ENCODE peak calls at places on chromosomes 5 and 9, in ten cellular contexts. R, D, O, B, M, V, K, T, G and A are unnamed samples.
A peak's percentile ranks its signal among the peaks of the same experiment; 100 is the strongest.

GRCh38 chr9:98993570-98993945 is 49.9 kb downstream of the COL15A1 start:
- DNase-seq in G (peak; percentile 74), T (peak; percentile 46), R (no peak), B (no peak), M (no peak), K (peak; percentile 63), V (no peak), D (no peak), O (no peak), A (peak; percentile 76)

GRCh38 chr5:14364576-14365472 is 216.8 kb upstream of the OTULINL start:
- DNase-seq in K (no peak), T (no peak), G (peak; percentile 20), V (no peak), R (no peak), O (no peak), D (no peak), M (no peak), B (no peak), A (no peak)

GRCh38 chr9:101877439-101877838 is 139.0 kb upstream of the GRIN3A start:
- DNase-seq in M (no peak), K (no peak), R (no peak), T (no peak), B (no peak), V (no peak), D (no peak), G (no peak), O (no peak), A (no peak)

GRCh38 chr9:98563212-98563907 is 145.4 kb downstream of the GABBR2 start:
- DNase-seq in R (no peak), M (no peak), B (no peak), K (no peak), D (no peak), T (no peak), O (no peak), V (no peak), G (no peak), A (no peak)

GRCh38 chr9:84466580-84467285 is 126.2 kb upstream of the SLC28A3 start:
- DNase-seq in R (no peak), G (no peak), D (no peak), T (no peak), M (no peak), V (no peak), K (no peak), B (no peak), O (no peak), A (no peak)

GRCh38 chr9:88692837-88693236 is 157.9 kb downstream of the NXNL2 start:
- DNase-seq in M (no peak), D (no peak), R (no peak), T (no peak), V (no peak), O (no peak), K (peak; percentile 57), G (no peak), B (no peak), A (no peak)

GRCh38 chr9:23850242-23851023 is 24.4 kb upstream of the ELAVL2 start:
- DNase-seq in B (no peak), O (no peak), G (no peak), T (no peak), M (no peak), R (no peak), K (no peak), V (no peak), D (peak; percentile 11), A (no peak)

GRCh38 chr5:32785639-32786216 is 74.6 kb downstream of the NPR3 start:
- DNase-seq in M (no peak), K (no peak), R (no peak), V (peak; percentile 93), T (no peak), B (no peak), D (no peak), G (no peak), O (no peak), A (no peak)

GRCh38 chr9:116477584-116478141 is 209.4 kb upstream of the TRIM32 start:
- DNase-seq in B (no peak), D (no peak), O (no peak), R (no peak), V (no peak), M (no peak), K (no peak), T (no peak), G (no peak), A (no peak)

GRCh38 chr9:31030741-31031202 is 1353.7 kb upstream of the ACO1 start:
- DNase-seq in M (no peak), G (no peak), B (no peak), R (no peak), T (no peak), O (no peak), K (no peak), D (no peak), V (peak; percentile 39), A (no peak)

GRCh38 chr9:120484162-120484561 is 95.8 kb downstream of the CDK5RAP2 start:
- DNase-seq in O (no peak), B (no peak), M (no peak), R (no peak), G (no peak), K (no peak), D (no peak), T (no peak), V (no peak), A (no peak)

GRCh38 chr9:3475300-3476020 is 50.3 kb downstream of the RFX3 start:
- DNase-seq in B (no peak), V (no peak), G (peak; percentile 14), D (no peak), O (no peak), M (no peak), T (no peak), K (peak; percentile 84), R (no peak), A (no peak)

GRCh38 chr9:91427873-91428272 is 4.2 kb upstream of the NFIL3 start:
- DNase-seq in G (peak; percentile 30), T (no peak), O (no peak), V (peak; percentile 75), R (no peak), M (no peak), B (no peak), K (no peak), D (peak; percentile 55), A (no peak)

GRCh38 chr5:79436224-79436623 is 77.7 kb downstream of the HOMER1 start:
- DNase-seq in G (no peak), V (peak; percentile 71), K (no peak), D (peak; percentile 58), R (peak; percentile 4), T (no peak), M (no peak), B (no peak), O (no peak), A (no peak)

GRCh38 chr9:70510157-70510770 is 95.8 kb upstream of the KLF9 start:
- DNase-seq in B (no peak), R (no peak), D (no peak), O (no peak), G (peak; percentile 64), V (no peak), K (peak; percentile 34), T (no peak), M (no peak), A (no peak)

GRCh38 chr5:33981408-33982171 is 2.9 kb downstream of the SLC45A2 start:
- DNase-seq in R (no peak), O (no peak), T (no peak), B (no peak), D (peak; percentile 27), G (no peak), K (no peak), M (peak; percentile 38), V (peak; percentile 24), A (no peak)

GRCh38 chr9:97573482-97574073 is 59.6 kb downstream of the TSTD2 start:
- DNase-seq in O (no peak), K (no peak), V (no peak), G (no peak), M (no peak), T (no peak), D (no peak), B (no peak), R (no peak), A (no peak)

GRCh38 chr9:18707489-18708210 is 233.7 kb downstream of the ADAMTSL1 start:
- DNase-seq in O (no peak), G (no peak), M (no peak), R (no peak), T (no peak), K (no peak), D (no peak), B (no peak), V (no peak), A (no peak)

GRCh38 chr5:90949469-90950358 is 391.1 kb downstream of the ADGRV1 start:
- DNase-seq in B (no peak), V (peak; percentile 15), T (no peak), D (no peak), G (no peak), O (no peak), K (peak; percentile 32), M (no peak), R (no peak), A (no peak)

GRCh38 chr5:56640763-56641406 is 174.5 kb upstream of the MAP3K1 start:
- DNase-seq in K (peak; percentile 29), T (no peak), G (no peak), O (no peak), R (no peak), V (no peak), M (no peak), B (peak; percentile 69), D (no peak), A (peak; percentile 17)

GRCh38 chr5:95620870-95621838 is 1.3 kb downstream of the GPR150 start:
- DNase-seq in G (peak; percentile 68), B (no peak), T (peak; percentile 48), M (no peak), K (peak; percentile 59), V (no peak), R (no peak), D (peak; percentile 42), O (no peak), A (peak; percentile 71)

GRCh38 chr9:135968601-135969000 is 7.4 kb upstream of the UBAC1 start:
- DNase-seq in R (no peak), T (no peak), K (no peak), V (no peak), G (no peak), B (no peak), D (no peak), M (no peak), O (no peak), A (no peak)

GRCh38 chr5:102971693-102972293 is 148.1 kb downstream of the GIN1 start:
- DNase-seq in O (no peak), R (no peak), K (peak; percentile 8), D (peak; percentile 54), M (no peak), T (no peak), G (no peak), B (no peak), V (peak; percentile 43), A (peak; percentile 7)

GRCh38 chr9:15227491-15227890 is 79.5 kb downstream of the TTC39B start:
- DNase-seq in R (no peak), B (no peak), M (no peak), T (no peak), D (no peak), V (no peak), O (no peak), G (no peak), K (no peak), A (no peak)

GRCh38 chr5:73418244-73418691 is 30.3 kb downstream of the FOXD1 start:
- DNase-seq in T (no peak), D (peak; percentile 23), R (no peak), V (no peak), K (no peak), B (no peak), M (no peak), G (peak; percentile 14), O (no peak), A (no peak)

GRCh38 chr5:102670224-102670836 is 84.8 kb upstream of the PAM start:
- DNase-seq in D (peak; percentile 68), O (no peak), R (no peak), T (no peak), B (no peak), K (no peak), G (peak; percentile 30), M (no peak), V (no peak), A (peak; percentile 45)

GRCh38 chr9:122348288-122348777 is 22.5 kb upstream of the PTGS1 start:
- DNase-seq in O (no peak), D (no peak), B (peak; percentile 25), K (no peak), T (no peak), V (no peak), M (no peak), G (no peak), R (no peak), A (no peak)

GRCh38 chr5:100676807-100677631 is 141.8 kb downstream of the FAM174A start:
- DNase-seq in G (no peak), R (no peak), B (no peak), V (peak; percentile 96), K (no peak), D (no peak), T (no peak), M (no peak), O (no peak), A (no peak)